ENCODE peak calls at places on chromosomes 2 and 18, in ten cellular contexts. D is body of pancreas, L is neuronal stem cell, S is AG04450, F is prostate gland, X is heart left ventricle, U is mesendoderm, Z is Peyer's patch, G is GM12878, J is testis. V is an unnamed sample.

GRCh38 chr18:24176727-24177416 is 38.0 kb downstream of the CABYR start:
- DNase-seq in U (peak; percentile 82), L (peak; percentile 61), Z (peak; percentile 53), J (peak; percentile 80), F (peak; percentile 40), S (peak; percentile 10), X (peak; percentile 56), G (peak; percentile 61), D (peak; percentile 70), V (peak; percentile 43)

GRCh38 chr2:238439093-238439849 is 12.5 kb downstream of the ASB1 start:
- DNase-seq in S (peak; percentile 63), F (no peak), D (no peak), L (no peak), G (no peak), U (peak; percentile 28), X (no peak), Z (no peak), J (peak; percentile 34), V (peak; percentile 66)

GRCh38 chr2:235966396-235966795 is 201.8 kb downstream of the GBX2 start:
- DNase-seq in Z (no peak), X (no peak), L (no peak), F (no peak), G (no peak), D (no peak), U (peak; percentile 60), S (no peak), J (no peak), V (no peak)

GRCh38 chr2:161115605-161116097 is 44.6 kb upstream of the TANK start:
- DNase-seq in Z (no peak), L (no peak), S (no peak), J (no peak), X (no peak), F (no peak), G (no peak), D (no peak), U (peak; percentile 46), V (no peak)

GRCh38 chr2:195563857-195564512 is 93.0 kb upstream of the SLC39A10 start:
- DNase-seq in F (no peak), J (no peak), S (peak; percentile 55), Z (no peak), U (no peak), X (no peak), D (no peak), L (no peak), G (no peak), V (no peak)

GRCh38 chr2:63399171-63399570 is 189.1 kb downstream of the WDPCP start:
- DNase-seq in L (no peak), U (peak; percentile 93), Z (no peak), S (no peak), X (no peak), J (no peak), F (no peak), G (no peak), D (no peak), V (no peak)

GRCh38 chr2:135227386-135227785 is 175.3 kb downstream of the RAB3GAP1 start:
- DNase-seq in J (no peak), Z (no peak), D (no peak), X (no peak), F (no peak), L (no peak), G (no peak), S (no peak), U (no peak), V (no peak)

GRCh38 chr2:68662466-68662865 is 19.1 kb downstream of the PROKR1 start:
- DNase-seq in L (no peak), Z (no peak), D (no peak), G (no peak), S (no peak), J (no peak), U (no peak), F (no peak), X (no peak), V (no peak)

GRCh38 chr2:58651930-58652329 is 410.8 kb upstream of the FANCL start:
- DNase-seq in G (no peak), F (no peak), J (no peak), U (no peak), S (no peak), D (no peak), L (no peak), X (no peak), Z (no peak), V (no peak)

GRCh38 chr18:22173221-22173927 is 4.0 kb downstream of the GATA6 start:
- DNase-seq in U (no peak), S (no peak), F (no peak), Z (no peak), X (no peak), J (no peak), D (no peak), G (no peak), L (no peak), V (no peak)

GRCh38 chr18:45958730-45959129 is 8.4 kb downstream of the EPG5 start:
- DNase-seq in G (no peak), S (no peak), D (no peak), U (no peak), X (no peak), J (no peak), Z (no peak), L (no peak), F (no peak), V (no peak)

DNA sequence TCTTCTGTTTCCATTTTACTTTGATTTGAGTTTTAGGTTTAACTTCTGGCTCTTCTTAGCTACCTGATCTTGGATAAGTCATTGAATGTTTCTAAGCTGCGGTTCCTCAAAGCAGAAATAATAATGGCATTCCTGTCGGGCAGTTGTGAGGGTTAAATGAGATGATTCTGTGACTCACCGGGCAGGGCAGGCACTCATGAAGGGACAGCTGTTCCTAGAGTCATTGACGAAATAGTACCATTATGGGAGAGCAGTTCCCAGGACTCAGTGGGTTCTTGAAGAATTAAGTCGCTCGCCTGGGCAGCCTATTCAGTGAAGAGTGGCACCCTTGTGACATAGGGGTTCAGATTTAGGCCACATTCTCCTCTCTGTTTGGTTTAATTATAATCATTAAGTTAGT is 10.3 kb downstream of the TRIB2 start:
- DNase-seq in X (no peak), G (no peak), S (no peak), L (no peak), J (no peak), F (no peak), D (no peak), Z (no peak), U (no peak), V (peak; percentile 66)
- H3K4me3 ChIP-seq in X (no peak overlapping the region), G (no peak overlapping the region), S (no peak overlapping the region), L (no peak overlapping the region), J (no peak overlapping the region), F (no peak overlapping the region), D (no peak overlapping the region), Z (no peak overlapping the region), U (no peak overlapping the region), V (no peak overlapping the region)

GRCh38 chr2:231717281-231718180 is 9.2 kb downstream of the PTMA start:
- DNase-seq in X (no peak), S (no peak), Z (no peak), G (peak; percentile 53), L (no peak), J (peak; percentile 76), F (no peak), D (no peak), U (peak; percentile 94), V (peak; percentile 89)

GRCh38 chr2:231715988-231716616 is 7.8 kb downstream of the PTMA start:
- DNase-seq in X (no peak), J (no peak), L (no peak), Z (no peak), S (no peak), G (no peak), D (no peak), U (peak; percentile 76), F (no peak), V (no peak)

GRCh38 chr2:231714639-231715498 is 6.5 kb downstream of the PTMA start:
- DNase-seq in J (peak; percentile 87), G (peak; percentile 40), X (peak; percentile 68), D (peak; percentile 81), Z (peak; percentile 80), S (no peak), F (peak; percentile 57), U (peak; percentile 96), L (peak; percentile 86), V (peak; percentile 80)

GRCh38 chr2:231715499-231715837 is 7.1 kb downstream of the PTMA start:
- DNase-seq in U (no peak), S (no peak), D (no peak), Z (no peak), X (no peak), L (no peak), F (no peak), G (no peak), J (no peak), V (no peak)

DNA sequence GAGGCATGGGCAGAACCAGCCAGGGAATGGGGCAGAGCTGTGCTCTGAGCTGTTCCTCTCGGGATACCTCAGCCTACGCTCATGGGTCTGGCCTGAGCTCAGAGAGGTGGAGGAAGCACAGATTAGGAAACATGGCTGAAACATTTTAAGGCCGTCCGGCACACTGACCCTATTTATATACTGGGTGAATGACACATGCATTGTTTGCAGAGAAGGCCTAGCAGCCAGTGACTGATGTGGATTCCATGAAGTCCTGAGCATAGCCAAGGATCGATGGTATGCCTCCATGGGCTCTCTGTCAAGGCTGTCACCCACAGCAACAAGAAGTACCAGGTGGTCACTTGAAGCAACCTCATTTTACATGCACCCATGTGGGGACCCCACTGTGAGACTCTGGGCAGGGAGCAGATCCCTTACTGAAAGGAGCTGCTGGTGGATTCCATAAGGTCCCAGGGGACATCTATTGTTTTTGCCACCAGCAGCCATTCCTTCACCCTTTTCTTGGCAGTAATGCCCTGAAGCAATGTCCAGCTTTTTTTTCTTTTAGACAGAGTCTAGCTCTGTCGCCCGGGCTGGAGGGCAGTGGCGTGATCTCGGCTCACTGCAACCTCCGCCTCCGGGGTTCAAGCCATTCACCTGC is 8.4 kb downstream of the PTMA start:
- DNase-seq in J (no peak), G (no peak), X (no peak), D (no peak), L (no peak), S (no peak), F (no peak), Z (no peak), U (peak; percentile 61), V (no peak)
- H3K27ac ChIP-seq in J (no peak overlapping the region), G (no peak overlapping the region), X (peak overlapping the region; percentile 52), D (no peak overlapping the region), L (no peak overlapping the region), S (peak overlapping the region; percentile 62), F (no peak overlapping the region), Z (no peak overlapping the region), U (no peak overlapping the region), V (no peak overlapping the region)

DNA sequence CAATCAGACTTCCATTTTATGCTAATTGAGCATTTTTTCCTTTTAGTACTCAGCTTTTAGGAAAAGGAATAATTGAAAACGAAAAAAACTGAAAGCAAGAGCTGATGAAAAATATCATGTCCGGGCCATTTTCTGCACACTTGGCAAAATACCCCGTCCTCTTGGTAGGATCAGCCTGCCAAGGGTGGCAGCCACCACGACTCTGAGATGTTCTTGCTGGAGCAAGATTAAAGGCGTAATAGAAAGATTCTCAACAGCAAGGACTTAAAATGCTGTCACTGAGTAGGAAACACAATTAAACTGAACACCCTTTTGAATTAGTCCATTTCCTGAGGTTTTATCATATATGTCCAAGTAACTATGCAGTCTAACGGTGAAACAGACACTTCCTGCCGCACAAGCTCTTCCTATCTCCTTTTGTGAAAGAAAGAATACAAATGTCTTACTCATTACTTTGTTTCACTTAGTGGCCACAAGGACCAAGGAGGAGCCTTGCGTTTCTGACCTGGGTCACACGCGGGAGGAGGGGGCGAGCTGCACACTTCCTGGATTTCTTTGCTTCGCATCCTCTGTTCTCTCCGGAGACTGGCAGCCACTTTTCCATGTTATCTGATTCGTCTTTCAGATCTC is 222.7 kb downstream of the PIEZO2 start:
- DNase-seq in Z (no peak), S (no peak), X (no peak), D (no peak), F (no peak), U (no peak), J (peak; percentile 67), L (no peak), G (peak; percentile 47), V (peak; percentile 49)
- H3K4me3 ChIP-seq in Z (no peak overlapping the region), S (peak overlapping the region; percentile 22), X (no peak overlapping the region), D (no peak overlapping the region), F (no peak overlapping the region), U (no peak overlapping the region), J (no peak overlapping the region), L (peak overlapping the region; percentile 3), G (peak overlapping the region; percentile 1), V (peak overlapping the region; percentile 46)

GRCh38 chr2:1033058-1033457 is 82.4 kb downstream of the SNTG2 start:
- DNase-seq in Z (no peak), S (no peak), U (no peak), G (no peak), X (no peak), J (no peak), L (no peak), F (no peak), D (no peak), V (no peak)
- H3K27ac ChIP-seq in Z (no peak overlapping the region), S (no peak overlapping the region), U (no peak overlapping the region), G (no peak overlapping the region), X (no peak overlapping the region), J (no peak overlapping the region), L (no peak overlapping the region), F (no peak overlapping the region), D (no peak overlapping the region), V (no peak overlapping the region)